ENCODE peak calls at places on chromosome 19, in ten cellular contexts. Z is MCF 10A; L is CD8-positive, alpha-beta memory T cell; D is adrenal gland; N is PC-3; O is stimulated activated CD4-positive, alpha-beta T cell treated with anti-CD3 and anti-CD28 coated beads, Interleukin-12 subunit alpha, Interleukin-12 subunit beta, amount 100 ng/mL, for 24 hours; S is esophagus muscularis mucosa; W is left ventricle myocardium inferior; Y is stimulated activated CD8-positive, alpha-beta memory T cell treated with anti-CD3 and anti-CD28 coated beads, Interleukin-2, amount 100 ng/mL, for 1 hour; C is GM13977. M is an unnamed sample.

GRCh38 chr19:8194528-8195275 is 14.5 kb upstream of the CERS4 start:
- DNase-seq in O (no peak), S (no peak), L (peak; percentile 76), Z (no peak), N (no peak), D (no peak), Y (no peak), C (peak; percentile 25), W (no peak), M (peak; percentile 48)

GRCh38 chr19:7852851-7853759 is 21.1 kb downstream of the PRR36 start:
- DNase-seq in Y (peak; percentile 46), W (peak; percentile 54), L (peak; percentile 72), O (peak; percentile 60), S (no peak), C (peak; percentile 96), D (peak; percentile 89), N (peak; percentile 86), Z (peak; percentile 82), M (peak; percentile 51)

GRCh38 chr19:29724102-29724641 is 9.1 kb upstream of the C19orf12 start:
- DNase-seq in D (no peak), L (no peak), O (no peak), S (no peak), W (no peak), Y (no peak), N (no peak), C (no peak), Z (no peak), M (no peak)

GRCh38 chr19:35673121-35673804 is 6.9 kb downstream of the UPK1A start:
- DNase-seq in O (peak; percentile 49), L (peak; percentile 54), W (peak; percentile 33), C (peak; percentile 78), S (no peak), Y (peak; percentile 5), Z (peak; percentile 61), N (no peak), D (peak; percentile 37), M (peak; percentile 43)

GRCh38 chr19:38734426-38735256 is 9.6 kb downstream of the CAPN12 start:
- DNase-seq in D (peak; percentile 50), Z (peak; percentile 39), C (peak; percentile 75), N (peak; percentile 35), L (peak; percentile 64), W (no peak), S (no peak), Y (no peak), O (no peak), M (peak; percentile 42)

GRCh38 chr19:15251749-15252397 is 19.6 kb upstream of the EPHX3 start:
- DNase-seq in W (peak; percentile 86), Z (peak; percentile 97), D (peak; percentile 91), C (no peak), S (peak; percentile 93), Y (no peak), O (no peak), L (no peak), N (peak; percentile 55), M (no peak)

GRCh38 chr19:6209233-6209632 is 70.5 kb downstream of the MLLT1 start:
- DNase-seq in W (no peak), N (no peak), D (peak; percentile 11), Z (no peak), S (no peak), O (no peak), Y (no peak), C (peak; percentile 22), L (no peak), M (no peak)

GRCh38 chr19:42428676-42429075 is 1.5 kb upstream of the LIPE start:
- DNase-seq in N (no peak), L (no peak), C (no peak), O (no peak), W (no peak), Y (no peak), S (no peak), D (no peak), Z (no peak), M (no peak)

GRCh38 chr19:913080-913748 is at the start of gene R3HDM4:
- DNase-seq in C (peak; percentile 97), S (no peak), O (peak; percentile 79), N (peak; percentile 52), W (peak; percentile 87), Y (peak; percentile 72), Z (peak; percentile 50), L (peak; percentile 90), D (peak; percentile 58), M (peak; percentile 80)

GRCh38 chr19:7926021-7926726 is at the start of gene CTXN1:
- DNase-seq in D (peak; percentile 90), C (peak; percentile 97), S (no peak), N (peak; percentile 71), L (peak; percentile 84), Y (peak; percentile 69), O (peak; percentile 72), Z (peak; percentile 56), W (peak; percentile 71), M (peak; percentile 70)

GRCh38 chr19:18735324-18735723 is 51.8 kb downstream of the CRTC1 start:
- DNase-seq in C (no peak), Y (no peak), N (no peak), L (no peak), W (no peak), O (no peak), S (no peak), Z (no peak), D (no peak), M (no peak)

GRCh38 chr19:46755853-46756543 is 9.7 kb upstream of the STRN4 start:
- DNase-seq in Y (no peak), Z (no peak), D (no peak), C (no peak), N (no peak), S (no peak), W (no peak), L (no peak), O (no peak), M (no peak)

GRCh38 chr19:58038688-58039204 is 4.9 kb downstream of the ZSCAN1 start:
- DNase-seq in Z (no peak), L (no peak), N (no peak), Y (no peak), O (no peak), C (no peak), D (no peak), W (no peak), S (no peak), M (no peak)

GRCh38 chr19:13109361-13110098 is 6.9 kb upstream of the LYL1 start:
- DNase-seq in W (no peak), Z (no peak), L (no peak), N (no peak), C (no peak), O (no peak), Y (no peak), S (no peak), D (no peak), M (no peak)

GRCh38 chr19:11187409-11187808 is 9.9 kb downstream of the KANK2 start:
- DNase-seq in D (no peak), Z (no peak), N (no peak), Y (no peak), C (no peak), W (no peak), O (no peak), S (no peak), L (no peak), M (no peak)

GRCh38 chr19:35751839-35752745 is 3.7 kb downstream of the LIN37 start:
- DNase-seq in D (no peak), L (no peak), Y (no peak), O (no peak), W (no peak), C (no peak), Z (no peak), S (no peak), N (no peak), M (no peak)

GRCh38 chr19:28330831-28331230 is 882.1 kb downstream of the UQCRFS1 start:
- DNase-seq in W (no peak), N (no peak), D (no peak), C (no peak), L (no peak), S (no peak), O (no peak), Y (no peak), Z (no peak), M (no peak)

GRCh38 chr19:31730270-31730669 is 381.0 kb upstream of the TSHZ3 start:
- DNase-seq in C (no peak), D (no peak), L (no peak), Y (no peak), N (no peak), S (peak; percentile 64), O (no peak), Z (no peak), W (no peak), M (no peak)

GRCh38 chr19:2426661-2427322 is 594 bp downstream of the TIMM13 start:
- DNase-seq in L (peak; percentile 63), O (peak; percentile 45), W (peak; percentile 35), D (peak; percentile 56), Y (no peak), Z (peak; percentile 54), S (no peak), N (peak; percentile 45), C (peak; percentile 87), M (peak; percentile 52)

GRCh38 chr19:47540748-47541147 is 25.9 kb upstream of the NAPA start:
- DNase-seq in Z (no peak), C (no peak), D (peak; percentile 35), O (no peak), S (no peak), W (no peak), N (peak; percentile 14), L (no peak), Y (no peak), M (no peak)

M was measured in activated T-helper 2 cell treated with anti-CD3 and anti-CD28 coated beads, Interferon-gamma antibody, Interleukin-2, Interleukin-4, amounts not matched to agents 10 μg/mL and 5 μg/mL and 100 μg/mL, durations not matched to agents 14 hours and 24 hours and 36 hours.